ENCODE peak calls at places on chromosomes 3 and 15, in ten cellular contexts. C is brain microvascular endothelial cell, S is sigmoid colon, K is AG09309, A is suprapubic skin, O is OCI-LY7, R is mucosa of descending colon, U is endothelial cell, G is AG10803, T is progenitor cell of endocrine pancreas. W is an unnamed sample.

GRCh38 chr3:30523366-30523765 is 83.0 kb upstream of the TGFBR2 start:
- DNase-seq in T (no peak), A (no peak), K (no peak), G (no peak), O (no peak), S (no peak), U (no peak), C (no peak), R (no peak), W (no peak)

GRCh38 chr3:109702252-109702651 is 364.9 kb upstream of the DPPA4 start:
- DNase-seq in S (no peak), A (no peak), U (no peak), T (no peak), C (peak; percentile 88), K (no peak), O (no peak), G (peak; percentile 22), R (no peak), W (peak; percentile 58)

GRCh38 chr3:141021261-141021660 is 29.9 kb upstream of the SPSB4 start:
- DNase-seq in U (no peak), T (no peak), A (no peak), C (peak; percentile 38), K (no peak), S (no peak), G (no peak), O (no peak), R (no peak), W (no peak)

GRCh38 chr15:73273181-73274002 is 95.4 kb downstream of the HCN4 start:
- DNase-seq in R (no peak), T (peak; percentile 30), G (peak; percentile 60), A (no peak), S (peak; percentile 71), C (peak; percentile 57), K (peak; percentile 32), U (peak; percentile 64), O (peak; percentile 56), W (peak; percentile 66)

GRCh38 chr3:196968233-196969000 is at the start of gene PIGZ:
- DNase-seq in G (peak; percentile 32), A (peak; percentile 65), O (peak; percentile 11), S (no peak), U (peak; percentile 47), T (peak; percentile 25), C (no peak), K (no peak), R (no peak), W (peak; percentile 44)

GRCh38 chr3:195763843-195764825 is 43.4 kb downstream of the MUC20 start:
- DNase-seq in R (peak; percentile 40), U (no peak), S (no peak), G (no peak), K (no peak), A (no peak), C (no peak), T (no peak), O (no peak), W (peak; percentile 1)

GRCh38 chr15:66293419-66294156 is at the start of gene DIS3L:
- DNase-seq in K (no peak), O (peak; percentile 87), T (peak; percentile 48), R (peak; percentile 78), A (peak; percentile 71), G (peak; percentile 48), U (peak; percentile 56), S (peak; percentile 75), C (no peak), W (peak; percentile 62)

GRCh38 chr3:50625879-50626182 is 8.9 kb downstream of the MAPKAPK3 start:
- DNase-seq in T (no peak), G (no peak), U (no peak), R (no peak), K (no peak), O (no peak), C (no peak), A (no peak), S (no peak), W (no peak)

GRCh38 chr15:76935620-76936019 is 4.1 kb downstream of the RCN2 start:
- DNase-seq in U (no peak), O (peak; percentile 78), T (no peak), K (no peak), C (no peak), A (no peak), R (no peak), G (no peak), S (no peak), W (no peak)

GRCh38 chr15:69456208-69457166 is 3.9 kb downstream of the RPLP1 start:
- DNase-seq in O (no peak), R (no peak), U (no peak), T (no peak), C (no peak), K (no peak), G (no peak), A (peak; percentile 36), S (no peak), W (no peak)

GRCh38 chr3:170867552-170867951 is 2.4 kb downstream of the RPL22L1 start:
- DNase-seq in C (no peak), G (no peak), R (no peak), S (no peak), O (no peak), A (no peak), T (no peak), K (no peak), U (no peak), W (no peak)

GRCh38 chr15:95558131-95558530 is 772.4 kb upstream of the NR2F2 start:
- DNase-seq in T (no peak), R (no peak), A (no peak), U (no peak), S (no peak), C (no peak), K (no peak), G (no peak), O (no peak), W (no peak)

GRCh38 chr3:127226946-127227842 is 34.3 kb downstream of the PRR23E start:
- DNase-seq in T (no peak), S (no peak), O (no peak), A (no peak), R (no peak), C (no peak), G (peak; percentile 34), U (no peak), K (no peak), W (peak; percentile 31)

GRCh38 chr3:184570035-184570434 is 8.4 kb downstream of the EPHB3 start:
- DNase-seq in C (no peak), G (no peak), R (no peak), O (no peak), S (no peak), T (no peak), K (no peak), A (no peak), U (no peak), W (no peak)

GRCh38 chr3:9679476-9680097 is 24.0 kb upstream of the CPNE9 start:
- DNase-seq in A (no peak), U (no peak), O (no peak), T (no peak), S (no peak), G (no peak), C (no peak), R (no peak), K (no peak), W (no peak)

GRCh38 chr3:36557708-36558100 is 177.4 kb downstream of the STAC start:
- DNase-seq in O (no peak), C (no peak), G (no peak), K (no peak), U (no peak), T (no peak), R (no peak), S (no peak), A (no peak), W (no peak)

GRCh38 chr3:186492594-186492993 is 51.6 kb downstream of the CRYGS start:
- DNase-seq in U (no peak), G (no peak), O (no peak), S (no peak), K (no peak), C (peak; percentile 32), R (no peak), T (no peak), A (no peak), W (no peak)

GRCh38 chr3:117003501-117003900 is 293.9 kb downstream of the TUSC7 start:
- DNase-seq in R (no peak), U (no peak), T (no peak), G (no peak), O (no peak), S (no peak), C (no peak), K (no peak), A (no peak), W (no peak)

GRCh38 chr3:177250108-177250507 is 52.8 kb upstream of the TBL1XR1 start:
- DNase-seq in S (no peak), K (no peak), G (peak; percentile 49), C (no peak), R (no peak), A (no peak), U (no peak), T (no peak), O (no peak), W (no peak)

GRCh38 chr3:72791132-72791531 is 57.1 kb downstream of the SHQ1 start:
- DNase-seq in T (no peak), C (no peak), U (no peak), A (no peak), S (no peak), G (peak; percentile 17), R (no peak), K (no peak), O (no peak), W (no peak)
- TF ChIP-seq CTCF in T (no peak), C (no peak), U (no peak), A (no peak), S (no peak), G (no peak), R (no peak), K (no peak), O (no peak), W (no peak)

DNA sequence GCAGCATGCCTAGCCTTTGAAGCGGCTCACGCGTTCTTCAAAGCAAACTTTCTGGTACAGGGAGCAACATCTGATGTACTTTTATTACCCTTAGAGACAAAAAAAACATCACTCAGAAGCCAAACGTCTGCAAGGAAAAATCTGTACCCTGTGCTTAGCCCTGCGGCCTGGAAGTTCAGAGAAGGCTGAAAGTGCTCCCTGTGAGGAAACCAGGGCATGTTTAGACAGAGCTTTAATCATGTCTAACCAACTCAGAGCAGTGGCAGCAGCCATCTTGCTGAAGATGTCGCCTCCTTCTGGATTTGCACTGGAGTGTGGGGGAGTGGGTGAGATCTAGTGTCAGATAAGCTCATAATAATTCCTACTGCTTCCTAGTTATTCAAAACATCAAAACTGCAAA is 170.4 kb downstream of the P3H2 start:
- DNase-seq in U (no peak), R (no peak), T (no peak), O (no peak), S (no peak), A (no peak), C (no peak), K (no peak), G (no peak), W (no peak)
- TF ChIP-seq CTCF in U (no peak), R (no peak), T (no peak), O (no peak), S (no peak), A (no peak), C (peak; percentile 20), K (no peak), G (no peak), W (no peak)

GRCh38 chr3:31610700-31611275 is 78.1 kb downstream of the STT3B start:
- DNase-seq in U (peak; percentile 14), K (peak; percentile 17), C (peak; percentile 47), O (peak; percentile 23), T (no peak), A (no peak), G (peak; percentile 30), R (no peak), S (no peak), W (peak; percentile 15)
- TF ChIP-seq CTCF in U (peak; percentile 20), K (peak; percentile 59), C (peak; percentile 50), O (peak; percentile 77), T (peak; percentile 57), A (no peak), G (peak; percentile 59), R (no peak), S (no peak), W (no peak)

GRCh38 chr3:158912188-158912587 is 110.3 kb downstream of the MFSD1 start:
- DNase-seq in O (no peak), G (no peak), C (no peak), S (no peak), U (no peak), T (no peak), R (no peak), A (no peak), K (no peak), W (no peak)
- TF ChIP-seq CTCF in O (peak; percentile 44), G (no peak), C (peak; percentile 47), S (no peak), U (peak; percentile 49), T (peak; percentile 20), R (no peak), A (no peak), K (no peak), W (no peak)